ENCODE peak calls at places on chromosomes 2 and 18, in ten cellular contexts. K is fibroblast of mammary gland; W is AG09309; O is HFFc6; V is MCF 10A; C is psoas muscle; G is fibroblast of lung; L is fibroblast of pulmonary artery; D is CD8-positive, alpha-beta T cell; Y is foreskin fibroblast. P is an unnamed sample.

GRCh38 chr18:70431203-70431624 is 142.4 kb downstream of the SOCS6 start:
- DNase-seq in K (peak), W (peak), O (peak), V (peak), C (no peak), G (peak), L (peak), D (no peak), Y (peak), P (no peak)

GRCh38 chr2:186493564-186494085 is 7.6 kb downstream of the ZC3H15 start:
- DNase-seq in K (no peak), W (no peak), O (no peak), V (no peak), C (no peak), G (no peak), L (no peak), D (no peak), Y (no peak), P (no peak)

GRCh38 chr18:58692420-58693185 is 21.3 kb downstream of the MALT1 start:
- DNase-seq in K (no peak), W (no peak), O (no peak), V (no peak), C (no peak), G (no peak), L (no peak), D (no peak), Y (no peak), P (no peak)

GRCh38 chr2:169491378-169491777 is 12.1 kb downstream of the BBS5 start:
- DNase-seq in K (no peak), W (no peak), O (no peak), V (no peak), C (no peak), G (no peak), L (no peak), D (no peak), Y (no peak), P (no peak)

GRCh38 chr2:180657054-180657453 is 323.4 kb upstream of the UBE2E3 start:
- DNase-seq in K (peak), W (no peak), O (peak), V (no peak), C (no peak), G (peak), L (peak), D (no peak), Y (peak), P (no peak)

GRCh38 chr2:169077674-169078240 is 8.4 kb downstream of the DHRS9 start:
- DNase-seq in K (peak), W (no peak), O (no peak), V (no peak), C (no peak), G (no peak), L (no peak), D (no peak), Y (no peak), P (no peak)

GRCh38 chr2:71190959-71191943 is 35.7 kb downstream of the PAIP2B start:
- DNase-seq in K (peak), W (peak), O (peak), V (peak), C (no peak), G (peak), L (peak), D (no peak), Y (peak), P (no peak)

GRCh38 chr2:60597346-60597745 is 43.9 kb upstream of the BCL11A start:
- DNase-seq in K (no peak), W (no peak), O (peak), V (peak), C (no peak), G (no peak), L (peak), D (no peak), Y (no peak), P (no peak)

GRCh38 chr2:85999131-85999831 is 106.4 kb downstream of the POLR1A start:
- DNase-seq in K (no peak), W (no peak), O (no peak), V (no peak), C (no peak), G (no peak), L (peak), D (peak), Y (no peak), P (no peak)

GRCh38 chr2:213834331-213834730 is 550.1 kb downstream of the SPAG16 start:
- DNase-seq in K (peak), W (peak), O (peak), V (peak), C (no peak), G (peak), L (peak), D (no peak), Y (peak), P (no peak)

GRCh38 chr18:66874375-66874774 is 270.5 kb upstream of the CDH19 start:
- DNase-seq in K (no peak), W (no peak), O (no peak), V (no peak), C (no peak), G (no peak), L (no peak), D (no peak), Y (no peak), P (no peak)

GRCh38 chr18:59062643-59063006 is 77.1 kb upstream of the SEC11C start:
- DNase-seq in K (no peak), W (no peak), O (no peak), V (no peak), C (no peak), G (no peak), L (no peak), D (no peak), Y (no peak), P (no peak)

GRCh38 chr2:123913266-123913810 is 111.7 kb upstream of the CNTNAP5 start:
- DNase-seq in K (no peak), W (no peak), O (no peak), V (no peak), C (no peak), G (no peak), L (no peak), D (no peak), Y (no peak), P (no peak)

GRCh38 chr2:128320609-128321420 is 2.1 kb upstream of the HS6ST1 start:
- DNase-seq in K (no peak), W (no peak), O (no peak), V (no peak), C (peak), G (no peak), L (no peak), D (no peak), Y (no peak), P (peak)

GRCh38 chr2:11835403-11835802 is 89.0 kb downstream of the LPIN1 start:
- DNase-seq in K (peak), W (no peak), O (no peak), V (peak), C (no peak), G (no peak), L (peak), D (no peak), Y (no peak), P (no peak)
- TF ChIP-seq CTCF in K (peak), W (peak), O (peak), V (peak), C (no peak), G (no peak), L (peak), D (no peak), Y (no peak), P (no peak)

GRCh38 chr18:76259012-76259568 is 236.0 kb downstream of the ZNF516 start:
- DNase-seq in K (no peak), W (no peak), O (no peak), V (no peak), C (no peak), G (no peak), L (no peak), D (no peak), Y (no peak), P (no peak)
- TF ChIP-seq CTCF in K (no peak), W (no peak), O (peak), V (no peak), C (no peak), G (no peak), L (peak), D (no peak), Y (no peak), P (no peak)

GRCh38 chr2:80258793-80259192 is 45.8 kb downstream of the LRRTM1 start:
- DNase-seq in K (no peak), W (no peak), O (no peak), V (no peak), C (no peak), G (no peak), L (no peak), D (no peak), Y (no peak), P (no peak)

GRCh38 chr2:80252294-80252986 is 52.1 kb downstream of the LRRTM1 start:
- DNase-seq in K (no peak), W (no peak), O (no peak), V (peak), C (no peak), G (no peak), L (no peak), D (no peak), Y (no peak), P (no peak)

GRCh38 chr2:80259292-80259691 is 45.3 kb downstream of the LRRTM1 start:
- DNase-seq in K (no peak), W (no peak), O (no peak), V (no peak), C (no peak), G (no peak), L (no peak), D (no peak), Y (no peak), P (no peak)

GRCh38 chr2:80258321-80258720 is 46.2 kb downstream of the LRRTM1 start:
- DNase-seq in K (no peak), W (no peak), O (no peak), V (no peak), C (no peak), G (no peak), L (no peak), D (no peak), Y (no peak), P (no peak)

DNA sequence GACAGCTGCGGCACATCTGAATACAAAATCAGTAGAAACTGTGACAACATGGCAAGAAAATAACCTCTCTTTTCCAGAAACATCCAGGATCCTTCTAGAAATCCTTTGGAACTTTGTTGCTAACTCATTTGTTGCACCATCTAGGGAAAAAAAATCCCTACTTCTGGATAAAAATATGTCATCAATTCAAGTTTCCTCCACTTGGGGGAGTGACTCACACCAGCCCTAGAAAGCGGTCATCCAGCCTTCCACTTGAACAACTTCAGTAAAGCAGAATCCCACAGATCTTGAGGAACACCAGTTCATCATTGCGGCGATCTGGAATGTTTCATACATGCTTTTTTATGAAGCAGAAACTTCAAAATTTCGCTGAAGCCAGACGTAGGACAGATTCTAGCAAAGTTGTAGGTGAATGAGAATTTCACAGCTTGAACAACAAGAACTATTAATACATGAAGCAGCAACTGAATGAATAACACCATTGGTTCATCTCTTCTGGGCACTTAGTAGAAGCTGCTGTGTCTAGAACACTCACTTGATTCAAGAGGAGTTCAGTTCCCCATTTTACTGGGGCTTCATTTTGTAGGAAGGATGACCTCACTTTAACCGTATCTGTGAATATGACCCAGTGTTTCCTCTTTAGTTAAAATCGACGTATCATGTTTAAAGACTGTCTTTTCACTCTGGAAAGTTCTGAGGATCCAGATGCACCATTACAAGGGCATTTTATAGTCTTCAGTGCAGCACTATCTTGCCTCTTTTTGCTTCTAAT is 48.0 kb downstream of the LRRTM1 start:
- DNase-seq in K (peak), W (no peak), O (peak), V (peak), C (no peak), G (peak), L (peak), D (no peak), Y (no peak), P (no peak)
- TF ChIP-seq CTCF in K (peak), W (peak), O (peak), V (peak), C (no peak), G (peak), L (peak), D (no peak), Y (peak), P (no peak)

GRCh38 chr2:241842067-241842415 is 16.7 kb downstream of the PDCD1 start:
- DNase-seq in K (no peak), W (no peak), O (no peak), V (no peak), C (no peak), G (no peak), L (no peak), D (peak), Y (no peak), P (no peak)

GRCh38 chr2:241843321-241844065 is 15.2 kb downstream of the PDCD1 start:
- DNase-seq in K (no peak), W (no peak), O (no peak), V (no peak), C (peak), G (no peak), L (no peak), D (peak), Y (no peak), P (no peak)

GRCh38 chr2:241844831-241845578 is 13.7 kb downstream of the PDCD1 start:
- DNase-seq in K (no peak), W (no peak), O (no peak), V (no peak), C (no peak), G (no peak), L (no peak), D (peak), Y (no peak), P (no peak)

GRCh38 chr2:241842620-241843211 is 16.0 kb downstream of the PDCD1 start:
- DNase-seq in K (no peak), W (no peak), O (no peak), V (no peak), C (peak), G (no peak), L (no peak), D (peak), Y (no peak), P (peak)

GRCh38 chr2:241844066-241844728 is 14.5 kb downstream of the PDCD1 start:
- DNase-seq in K (peak), W (no peak), O (peak), V (no peak), C (peak), G (peak), L (peak), D (peak), Y (peak), P (peak)
- TF ChIP-seq CTCF in K (no peak), W (no peak), O (no peak), V (no peak), C (peak), G (no peak), L (no peak), D (no peak), Y (no peak), P (no peak)

GRCh38 chr2:42196403-42197267 is 27.5 kb downstream of the EML4 start:
- DNase-seq in K (peak), W (no peak), O (peak), V (peak), C (no peak), G (peak), L (peak), D (peak), Y (no peak), P (no peak)
- TF ChIP-seq CTCF in K (peak), W (peak), O (peak), V (peak), C (peak), G (peak), L (peak), D (peak), Y (peak), P (peak)

DNA sequence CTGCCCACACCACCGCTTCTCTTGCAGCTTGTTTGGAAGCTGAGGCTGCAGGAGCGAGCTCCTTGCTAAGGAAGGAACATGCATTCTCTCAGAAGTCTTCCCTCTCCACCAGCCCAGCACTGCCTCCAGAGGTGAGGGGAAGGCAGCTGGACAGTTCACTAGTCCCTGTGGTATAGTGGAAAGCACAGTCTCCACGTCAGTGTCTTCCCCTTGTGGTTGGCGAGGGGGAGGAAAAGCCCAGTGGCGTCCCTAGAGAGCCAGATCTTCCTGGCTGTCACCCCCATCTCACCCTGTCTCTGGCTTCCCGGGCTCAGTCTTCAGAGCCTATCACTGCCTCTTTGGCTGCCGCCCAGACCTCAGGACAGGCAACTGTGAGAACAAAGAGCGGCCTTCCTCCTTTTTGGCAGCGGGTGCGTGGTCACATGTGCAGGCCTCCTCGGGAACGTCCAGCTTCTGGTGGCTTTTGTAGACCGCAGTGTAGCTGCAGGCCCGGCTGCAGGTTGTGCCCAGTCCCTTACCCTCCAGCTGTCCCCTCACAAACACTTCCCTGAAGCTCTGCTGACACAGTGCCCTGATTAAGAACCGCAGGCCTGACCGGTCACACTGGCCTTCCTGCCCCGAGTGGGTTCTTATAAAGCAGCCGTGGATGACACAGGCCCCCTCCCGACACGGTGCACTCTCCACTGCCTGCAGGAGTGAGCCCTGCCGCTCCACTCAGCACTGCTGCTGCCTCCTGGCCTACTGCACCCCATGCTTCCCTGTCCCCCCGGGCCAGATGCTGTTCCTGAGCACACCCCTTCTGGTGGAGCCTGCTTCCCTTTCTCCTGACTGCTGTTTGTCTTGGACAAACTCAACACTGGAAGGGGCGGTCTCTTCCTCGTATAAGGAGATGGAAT is 90.9 kb downstream of the RNF144A start:
- DNase-seq in K (peak), W (no peak), O (no peak), V (peak), C (peak), G (peak), L (peak), D (no peak), Y (no peak), P (no peak)
- TF ChIP-seq CTCF in K (peak), W (peak), O (no peak), V (no peak), C (peak), G (peak), L (peak), D (no peak), Y (peak), P (no peak)

GRCh38 chr2:239361311-239361642 is 39.5 kb downstream of the HDAC4 start:
- DNase-seq in K (no peak), W (no peak), O (peak), V (no peak), C (no peak), G (no peak), L (peak), D (no peak), Y (peak), P (no peak)
- TF ChIP-seq CTCF in K (peak), W (peak), O (peak), V (no peak), C (no peak), G (peak), L (peak), D (no peak), Y (peak), P (no peak)